ENCODE peak calls at places on chromosomes 3 and 15, in nine cellular contexts. J is transverse colon, X is pancreas, Z is A673, H is right lobe of liver, P is hepatocyte, N is MM.1S, R is HepG2, G is IMR-90. O is an unnamed sample. For H3K4me1, the result is how much of the 10 kb centered on the place peaks cover.

GRCh38 chr3:150639262-150639661 is 36.1 kb downstream of the SELENOT start:
- DNase-seq in N (no peak), X (no peak), H (no peak), J (no peak), P (no peak), Z (no peak), R (no peak), G (peak), O (no peak)

GRCh38 chr15:96187916-96188315 is 142.6 kb upstream of the NR2F2 start:
- DNase-seq in X (no peak), J (no peak), P (no peak), Z (no peak), H (no peak), R (no peak), G (no peak), N (no peak), O (no peak)

GRCh38 chr3:94928921-94929320 is 866.1 kb downstream of the NSUN3 start:
- DNase-seq in P (peak), G (no peak), Z (no peak), N (no peak), X (no peak), H (no peak), J (no peak), R (peak), O (no peak)

GRCh38 chr3:128895843-128896365 is 16.5 kb downstream of the ACAD9 start:
- DNase-seq in J (no peak), R (no peak), X (no peak), H (no peak), G (peak), P (no peak), N (no peak), Z (no peak), O (no peak)

GRCh38 chr3:72041531-72041930 is 256.6 kb upstream of the PROK2 start:
- DNase-seq in R (no peak), G (no peak), H (no peak), N (no peak), Z (no peak), X (no peak), P (peak), J (peak), O (no peak)

GRCh38 chr15:35305906-35306305 is 220.8 kb upstream of the NANOGP8 start:
- DNase-seq in Z (peak), P (peak), G (peak), H (no peak), X (no peak), R (no peak), N (no peak), J (no peak), O (no peak)

GRCh38 chr3:190543656-190544055 is 29.8 kb downstream of the IL1RAP start:
- DNase-seq in H (no peak), X (no peak), G (no peak), N (no peak), P (peak), Z (no peak), R (no peak), J (no peak), O (no peak)

GRCh38 chr3:128113817-128114794 is 9.5 kb downstream of the RUVBL1 start:
- DNase-seq in X (no peak), R (no peak), G (no peak), H (no peak), J (peak), Z (no peak), N (peak), P (no peak), O (no peak)

GRCh38 chr15:37095197-37095992 is 5.0 kb downstream of the MEIS2 start:
- DNase-seq in H (no peak), R (no peak), J (no peak), Z (no peak), G (no peak), P (peak), N (no peak), X (peak), O (peak)

GRCh38 chr3:167605871-167606270 is 47.9 kb downstream of the WDR49 start:
- DNase-seq in N (no peak), G (no peak), Z (no peak), J (no peak), X (no peak), H (no peak), R (no peak), P (no peak), O (no peak)

GRCh38 chr3:112873632-112874031 is 27.0 kb upstream of the CD200R1L start:
- DNase-seq in R (no peak), Z (no peak), X (no peak), N (peak), G (no peak), H (no peak), J (no peak), P (no peak), O (no peak)

GRCh38 chr3:17314171-17314570 is 428.3 kb downstream of the TBC1D5 start:
- DNase-seq in H (no peak), J (no peak), N (no peak), X (no peak), R (no peak), G (no peak), P (no peak), Z (no peak), O (no peak)

GRCh38 chr15:63395730-63396545 is 14.3 kb upstream of the CA12 start:
- DNase-seq in X (no peak), H (no peak), Z (no peak), P (no peak), N (no peak), R (no peak), G (no peak), J (no peak), O (no peak)

GRCh38 chr15:73564255-73564654 is 68.9 kb downstream of the NPTN start:
- DNase-seq in Z (peak), G (peak), P (peak), R (no peak), X (no peak), J (no peak), N (no peak), H (no peak), O (no peak)

GRCh38 chr3:83435173-83435572 is 1523.6 kb upstream of the CADM2 start:
- DNase-seq in G (no peak), N (no peak), P (no peak), R (no peak), J (no peak), X (no peak), H (no peak), Z (no peak), O (no peak)

GRCh38 chr3:71225285-71225684 is 358.2 kb downstream of the FOXP1 start:
- DNase-seq in H (no peak), G (peak), P (no peak), J (no peak), N (no peak), Z (no peak), R (no peak), X (no peak), O (no peak)

GRCh38 chr3:184811034-184811433 is 932 bp upstream of the VPS8 start:
- DNase-seq in R (no peak), N (no peak), G (no peak), P (no peak), Z (no peak), J (no peak), H (no peak), X (no peak), O (no peak)

GRCh38 chr15:57751177-57751800 is 44.8 kb downstream of the POLR2M start:
- DNase-seq in J (no peak), R (peak), P (peak), X (no peak), G (peak), H (no peak), Z (peak), N (peak), O (peak)

GRCh38 chr3:150763841-150764483 is 993 bp upstream of the SIAH2 start:
- DNase-seq in R (peak), P (peak), J (peak), X (peak), Z (no peak), N (peak), G (peak), H (peak), O (peak)

GRCh38 chr3:145936986-145937385 is 224.0 kb downstream of the PLOD2 start:
- DNase-seq in X (no peak), R (no peak), P (no peak), H (no peak), J (no peak), G (no peak), N (no peak), Z (no peak), O (no peak)

GRCh38 chr15:77608774-77609173 is 23.9 kb downstream of the LINGO1 start:
- DNase-seq in Z (no peak), R (no peak), H (no peak), X (no peak), J (no peak), N (no peak), P (no peak), G (no peak), O (no peak)

GRCh38 chr15:77004189-77004588 is 9.3 kb downstream of the PSTPIP1 start:
- DNase-seq in H (no peak), G (no peak), N (no peak), J (peak), P (no peak), Z (no peak), R (no peak), X (no peak), O (no peak)

GRCh38 chr3:115341208-115341607 is 194.1 kb upstream of the ZBTB20 start:
- DNase-seq in N (no peak), R (no peak), Z (no peak), X (no peak), G (peak), H (no peak), J (no peak), P (peak), O (no peak)

GRCh38 chr15:63465104-63465503 is 39.3 kb upstream of the USP3 start:
- DNase-seq in X (no peak), G (peak), Z (no peak), H (no peak), R (no peak), N (no peak), P (no peak), J (no peak), O (no peak)

GRCh38 chr15:60520041-60520824 is 41.3 kb upstream of the ICE2 start:
- DNase-seq in P (no peak), R (no peak), G (peak), Z (no peak), X (no peak), N (no peak), J (no peak), H (no peak), O (no peak)

GRCh38 chr15:58346361-58346760 is 85.4 kb upstream of the LIPC start:
- DNase-seq in X (no peak), P (no peak), N (no peak), R (no peak), H (no peak), Z (peak), J (no peak), G (no peak), O (no peak)

GRCh38 chr3:13141991-13142412 is 68.8 kb upstream of the IQSEC1 start:
- DNase-seq in R (no peak), G (peak), N (peak), Z (peak), H (no peak), X (peak), J (no peak), P (peak), O (no peak)

GRCh38 chr15:67093146-67093874 is 27.9 kb downstream of the SMAD3 start:
- DNase-seq in X (no peak), Z (no peak), G (no peak), N (no peak), P (no peak), R (no peak), H (no peak), J (peak), O (no peak)

GRCh38 chr3:52248816-52249547 is 3.4 kb downstream of the PPM1M start:
- DNase-seq in J (no peak), R (no peak), G (no peak), X (no peak), P (peak), Z (peak), H (peak), N (no peak), O (no peak)

GRCh38 chr3:197520311-197521276 is 35.2 kb downstream of the BDH1 start:
- DNase-seq in G (peak), N (no peak), P (peak), J (peak), H (peak), X (peak), Z (peak), R (peak), O (peak)

GRCh38 chr3:56838441-56838840 is 36.7 kb upstream of the ARHGEF3 start:
- DNase-seq in H (no peak), X (no peak), N (no peak), R (no peak), G (no peak), Z (no peak), J (no peak), P (no peak), O (no peak)

GRCh38 chr15:44426975-44427755 is at the start of gene CTDSPL2:
- DNase-seq in Z (peak), X (peak), P (peak), R (peak), H (peak), G (peak), N (peak), J (peak), O (peak)

GRCh38 chr3:53935283-53935901 is 43.7 kb upstream of the SELENOK start:
- DNase-seq in J (no peak), H (no peak), P (no peak), X (no peak), G (no peak), Z (no peak), N (no peak), R (no peak), O (no peak)

GRCh38 chr15:29815000-29815704 is 7.1 kb downstream of the TJP1 start:
- DNase-seq in X (no peak), H (no peak), P (peak), J (no peak), Z (peak), G (peak), R (peak), N (no peak), O (no peak)

GRCh38 chr15:88238618-88239430 is 17.7 kb downstream of the NTRK3 start:
- DNase-seq in J (no peak), P (peak), X (no peak), Z (no peak), R (no peak), H (no peak), G (peak), N (no peak), O (peak)

GRCh38 chr3:53730565-53730964 is 115.7 kb downstream of the CHDH start:
- DNase-seq in G (no peak), J (no peak), Z (peak), P (no peak), N (no peak), H (no peak), R (no peak), X (no peak), O (peak)

GRCh38 chr3:10322355-10322715 is 1.4 kb upstream of the SEC13 start:
- DNase-seq in P (no peak), G (no peak), N (no peak), X (no peak), H (no peak), Z (peak), R (no peak), J (no peak), O (no peak)
- TF ChIP-seq CTCF in P (peak), G (peak), N (peak), X (no peak), H (peak), Z (peak), R (peak), J (no peak), O (peak)

DNA sequence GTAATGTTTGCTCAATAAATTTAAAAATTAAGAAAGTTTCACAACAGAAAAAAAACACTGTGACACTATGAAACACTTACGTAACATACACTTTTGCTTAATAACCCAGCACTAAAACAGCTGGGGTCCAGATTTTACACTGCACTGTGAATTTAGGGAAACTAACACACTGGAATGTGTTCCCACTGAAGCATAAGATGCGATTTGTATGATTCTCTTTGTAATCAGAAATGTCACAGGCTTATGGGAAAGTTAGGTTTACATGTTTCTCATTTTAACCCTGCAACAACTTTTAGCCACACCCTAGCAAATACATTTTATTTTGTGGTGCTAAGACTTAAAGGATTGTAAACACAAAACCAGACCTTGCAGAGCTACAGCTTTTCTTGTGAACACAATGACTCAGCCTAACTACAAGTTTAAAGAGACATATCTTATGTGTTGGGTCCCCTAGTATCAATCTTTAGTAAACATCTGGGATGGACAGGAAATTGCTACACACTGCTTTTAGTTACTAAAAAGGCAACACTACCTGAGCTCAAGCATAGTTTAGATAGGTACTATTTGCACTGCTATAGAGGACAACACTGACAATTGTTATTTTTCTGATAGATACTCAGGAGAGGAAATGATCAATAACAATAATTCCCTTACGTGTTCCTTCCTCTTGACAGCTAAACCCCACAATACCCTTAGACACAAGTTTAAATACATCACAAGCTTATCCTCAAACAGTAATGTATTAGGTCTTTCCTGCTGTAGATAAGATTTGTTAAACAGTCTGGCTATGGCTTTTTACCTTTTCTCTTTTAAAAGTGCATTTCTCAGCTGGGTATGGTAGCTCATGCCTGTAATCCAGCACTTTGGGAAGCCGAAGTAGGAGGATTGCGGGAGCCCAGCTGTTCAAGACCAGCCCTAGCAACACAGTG is 3.8 kb downstream of the PLD1 start:
- DNase-seq in G (peak), Z (peak), X (no peak), R (peak), H (no peak), P (peak), J (no peak), N (no peak), O (no peak)
- H3K4me1 ChIP-seq in G (under half), Z (under half), X (under half), R (half or more), H (under half), P (under half), J (under half), N (under half), O (under half)

GRCh38 chr3:100844063-100844936 is 135.0 kb downstream of the TFG start:
- DNase-seq in H (no peak), P (no peak), N (no peak), R (no peak), J (no peak), X (no peak), G (peak), Z (no peak), O (no peak)
- H3K4me3 ChIP-seq in H (no peak), P (no peak), N (no peak), R (no peak), J (no peak), X (no peak), G (no peak), Z (no peak), O (no peak)

DNA sequence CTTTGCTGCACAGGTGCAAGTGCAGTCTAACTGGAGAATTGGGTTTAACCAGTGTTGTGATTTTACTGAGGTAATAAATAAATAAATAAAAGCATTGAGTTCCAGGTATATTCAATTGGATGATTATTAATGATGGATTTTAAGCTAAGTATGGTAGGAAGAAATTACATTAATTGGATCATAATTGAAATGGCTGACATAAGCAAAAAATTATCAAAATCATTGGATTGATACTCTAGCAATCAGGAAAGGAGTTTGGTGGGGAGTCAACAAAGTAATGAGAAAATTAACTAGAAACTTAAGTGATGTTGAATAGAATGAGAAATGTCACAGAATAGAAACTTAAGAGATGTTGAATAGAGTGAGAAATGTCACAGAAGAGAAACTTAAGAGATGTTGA is 981.9 kb downstream of the SI start:
- DNase-seq in Z (no peak), X (no peak), R (no peak), J (no peak), N (no peak), H (no peak), P (no peak), G (no peak), O (no peak)
- TF ChIP-seq CTCF in Z (no peak), X (no peak), R (no peak), J (no peak), N (no peak), H (no peak), P (no peak), G (no peak), O (no peak)

DNA sequence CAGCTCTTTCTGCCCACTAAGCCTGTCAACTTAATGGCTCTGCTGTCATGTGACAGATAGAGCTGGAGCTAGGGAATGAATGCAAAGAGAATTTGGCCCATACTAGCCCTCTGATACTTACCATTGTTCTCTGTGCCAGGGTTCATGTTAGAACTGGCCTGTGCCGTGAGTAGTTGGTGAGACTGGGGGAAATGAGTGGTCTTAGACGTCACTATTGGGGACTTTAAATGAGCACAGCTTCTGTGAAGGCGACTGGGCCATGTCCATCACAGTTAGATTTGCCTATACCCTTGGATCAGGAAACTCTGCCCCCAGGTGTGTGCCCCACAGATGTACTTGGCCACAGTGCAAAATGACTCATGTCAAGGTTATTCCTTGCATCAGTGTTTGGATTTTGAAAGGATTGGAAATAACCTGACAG is 124.9 kb downstream of the PTPRG start:
- DNase-seq in P (no peak), G (no peak), X (no peak), R (no peak), J (no peak), N (no peak), Z (no peak), H (no peak), O (no peak)
- H3K4me1 ChIP-seq in P (under half), G (under half), X (under half), R (under half), J (under half), N (under half), Z (half or more), H (under half), O (under half)

DNA sequence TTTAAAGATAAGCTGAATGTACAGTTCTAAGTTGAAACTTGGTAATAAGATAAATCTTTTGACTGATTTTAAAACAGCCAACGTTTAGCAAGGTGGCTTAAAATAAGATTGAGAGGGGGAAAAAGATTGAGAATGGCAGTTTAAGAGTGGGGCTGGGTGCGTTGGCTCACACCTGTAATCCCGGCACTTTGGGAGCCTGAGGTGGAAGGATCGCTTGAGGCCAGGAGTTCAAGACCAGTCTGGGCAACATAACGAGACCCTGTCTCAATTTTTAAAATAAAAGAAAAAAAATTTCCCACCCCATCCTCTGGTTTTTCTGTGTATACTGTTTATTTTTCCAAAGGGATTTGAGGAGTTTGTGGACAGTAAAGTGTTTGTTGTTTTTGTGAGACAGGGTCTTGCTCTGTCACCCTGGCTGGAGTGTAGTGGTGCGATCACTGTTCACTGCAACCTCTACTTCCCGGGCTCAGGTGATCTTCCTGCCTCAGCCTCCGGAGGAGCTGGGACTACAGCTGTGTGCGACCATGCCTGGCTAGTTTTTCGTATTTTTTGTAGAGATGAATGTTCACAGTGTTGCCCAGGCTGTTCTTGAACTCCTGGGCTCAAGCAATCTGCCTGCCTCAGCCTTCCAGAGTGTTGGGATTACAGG is 3.0 kb downstream of the MAPK6 start:
- DNase-seq in P (no peak), Z (no peak), R (no peak), H (no peak), J (no peak), G (no peak), N (no peak), X (no peak), O (no peak)
- H3K4me3 ChIP-seq in P (peak), Z (peak), R (peak), H (peak), J (no peak), G (peak), N (peak), X (peak), O (no peak)

GRCh38 chr15:87201986-87202385 is 1054.6 kb downstream of the NTRK3 start:
- DNase-seq in X (no peak), G (no peak), R (no peak), H (no peak), P (no peak), N (no peak), J (no peak), Z (no peak), O (no peak)
- TF ChIP-seq CTCF in X (no peak), G (no peak), R (no peak), H (no peak), P (no peak), N (no peak), J (no peak), Z (no peak), O (no peak)